ENCODE peak calls at places on chromosomes 3 and 15, in four cellular contexts. A is mesendoderm, K is hepatocyte, L is sigmoid colon. P is an unnamed sample.

GRCh38 chr3:155394240-155394639 is 100.8 kb upstream of the STRIT1 start:
- DNase-seq in A (no peak), K (no peak), L (no peak), P (no peak)

GRCh38 chr15:87816016-87816415 is 440.5 kb downstream of the NTRK3 start:
- DNase-seq in A (no peak), K (no peak), L (no peak), P (no peak)

GRCh38 chr3:54649551-54649950 is 278.3 kb downstream of the LRTM1 start:
- DNase-seq in A (no peak), K (no peak), L (no peak), P (no peak)

GRCh38 chr15:74632601-74633000 is 17.0 kb downstream of the CLK3 start:
- DNase-seq in A (no peak), K (no peak), L (no peak), P (no peak)

GRCh38 chr3:48507256-48508061 is 3.5 kb upstream of the SHISA5 start:
- DNase-seq in A (peak; percentile 98), K (peak; percentile 84), L (no peak), P (no peak)

GRCh38 chr15:25416693-25417092 is 22.1 kb downstream of the UBE3A start:
- DNase-seq in A (peak; percentile 11), K (no peak), L (no peak), P (no peak)

GRCh38 chr3:46168583-46168982 is 39.5 kb downstream of the CCR1 start:
- DNase-seq in A (no peak), K (no peak), L (no peak), P (no peak)

GRCh38 chr3:186588619-186589018 is 18.1 kb downstream of the DNAJB11 start:
- DNase-seq in A (no peak), K (no peak), L (no peak), P (no peak)

GRCh38 chr3:27861047-27862036 is 139.2 kb upstream of the EOMES start:
- DNase-seq in A (peak; percentile 27), K (no peak), L (no peak), P (no peak)

GRCh38 chr15:62835351-62835750 is 207.2 kb upstream of the TPM1 start:
- DNase-seq in A (peak; percentile 60), K (no peak), L (no peak), P (no peak)

GRCh38 chr15:85725019-85725418 is 69.7 kb downstream of the KLHL25 start:
- DNase-seq in A (no peak), K (no peak), L (no peak), P (no peak)
- H3K36me3 ChIP-seq in A (peaks cover 6% of the 10 kb centered on the region), K (peaks cover 9% of the 10 kb centered on the region), L (peaks cover 31% of the 10 kb centered on the region), P (peaks cover 4% of the 10 kb centered on the region)

GRCh38 chr3:129973853-129974252 is 667 bp upstream of the TRH start:
- DNase-seq in A (no peak), K (no peak), L (no peak), P (no peak)

GRCh38 chr3:129978123-129978522 is 3.6 kb downstream of the TRH start:
- DNase-seq in A (no peak), K (no peak), L (no peak), P (no peak)

GRCh38 chr3:129972301-129972700 is 2.2 kb upstream of the TRH start:
- DNase-seq in A (no peak), K (no peak), L (no peak), P (no peak)

GRCh38 chr3:129974451-129975331 is at the start of gene TRH:
- DNase-seq in A (peak; percentile 28), K (no peak), L (no peak), P (no peak)

DNA sequence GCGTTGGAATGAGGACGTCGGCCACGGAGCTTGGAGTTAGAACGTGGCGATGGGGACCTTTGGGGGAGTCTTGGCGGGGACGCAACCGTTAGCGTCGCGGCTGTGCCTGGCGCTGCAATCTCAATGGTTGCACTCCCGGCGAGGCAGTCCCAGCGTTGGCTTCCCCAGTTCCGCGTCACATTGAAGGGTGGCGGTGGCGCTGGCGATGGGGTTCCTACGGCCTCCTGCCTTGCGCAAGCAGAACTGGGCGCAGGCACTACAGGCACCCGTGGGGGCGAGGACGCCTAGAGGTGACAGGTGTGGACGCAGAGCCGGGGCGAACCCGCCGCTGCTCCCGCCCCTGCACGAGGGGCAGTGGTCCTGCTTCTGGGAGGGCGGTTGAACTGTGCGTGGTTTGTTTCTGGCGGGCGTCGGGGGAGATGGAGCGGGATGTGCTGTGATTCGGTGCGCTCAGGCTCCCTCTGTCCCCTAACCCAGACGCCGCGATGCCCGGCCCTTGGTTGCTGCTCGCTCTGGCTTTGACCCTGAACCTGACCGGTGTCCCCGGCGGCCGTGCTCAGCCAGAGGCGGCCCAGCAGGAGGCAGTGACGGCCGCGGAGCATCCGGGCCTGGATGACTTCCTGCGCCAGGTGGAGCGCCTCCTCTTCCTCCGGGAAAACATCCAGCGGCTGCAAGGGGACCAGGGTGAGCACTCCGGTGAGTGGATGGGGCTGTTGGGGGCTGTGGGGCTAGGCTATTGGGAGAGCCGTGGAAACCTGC is 991 bp downstream of the TRH start:
- DNase-seq in A (peak; percentile 46), K (peak; percentile 26), L (no peak), P (no peak)
- H3K4me3 ChIP-seq in A (no peak overlapping the region), K (peak overlapping the region; percentile 5), L (no peak overlapping the region), P (no peak overlapping the region)

DNA sequence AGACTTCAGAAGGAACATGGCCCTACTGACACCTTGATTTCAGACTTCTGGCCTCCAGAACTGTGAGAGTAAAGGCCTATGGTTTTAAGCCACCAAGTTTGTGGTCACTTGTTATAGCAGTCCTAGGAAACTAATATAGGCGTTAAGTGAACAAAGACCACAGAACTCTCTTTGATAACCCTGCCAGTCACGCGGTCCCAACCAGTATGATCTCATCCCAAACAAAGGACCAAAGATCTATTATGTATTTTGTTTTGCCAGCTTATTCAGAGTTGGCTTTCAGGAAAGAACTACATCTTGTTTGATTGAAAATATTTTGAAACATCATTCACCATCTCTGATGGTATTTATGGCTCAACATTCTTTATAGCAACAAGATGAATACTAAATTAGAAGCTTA is 294.4 kb upstream of the SLCO3A1 start:
- DNase-seq in A (no peak), K (no peak), L (no peak), P (no peak)
- H3K36me3 ChIP-seq in A (no peaks in the 10 kb centered on the region), K (no peaks in the 10 kb centered on the region), L (no peaks in the 10 kb centered on the region), P (no peaks in the 10 kb centered on the region)

DNA sequence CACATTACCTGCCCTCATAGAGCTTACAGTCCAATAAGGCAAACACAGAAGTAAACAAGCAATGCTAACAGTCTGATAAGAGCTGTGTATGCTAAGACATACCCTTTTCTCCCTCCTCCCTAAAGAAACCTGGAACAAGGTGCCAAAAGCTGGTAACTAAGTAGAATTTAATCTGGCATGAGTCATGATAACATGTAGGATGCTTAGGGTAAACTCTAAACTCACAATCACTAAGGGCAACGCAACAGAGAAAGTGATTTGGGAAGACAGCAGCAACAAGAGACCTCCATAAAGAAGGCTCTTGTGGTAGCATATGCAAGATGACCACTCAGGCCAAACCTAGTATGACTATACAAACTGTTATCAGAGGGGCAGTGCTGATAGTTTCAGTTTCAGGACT is 55.5 kb downstream of the MYO1E start:
- DNase-seq in A (no peak), K (no peak), L (no peak), P (no peak)
- H3K4me3 ChIP-seq in A (no peak overlapping the region), K (no peak overlapping the region), L (no peak overlapping the region), P (no peak overlapping the region)

GRCh38 chr3:171752329-171752728 is 58.0 kb downstream of the PLD1 start:
- DNase-seq in A (no peak), K (no peak), L (no peak), P (no peak)
- H3K36me3 ChIP-seq in A (no peaks in the 10 kb centered on the region), K (no peaks in the 10 kb centered on the region), L (no peaks in the 10 kb centered on the region), P (no peaks in the 10 kb centered on the region)

DNA sequence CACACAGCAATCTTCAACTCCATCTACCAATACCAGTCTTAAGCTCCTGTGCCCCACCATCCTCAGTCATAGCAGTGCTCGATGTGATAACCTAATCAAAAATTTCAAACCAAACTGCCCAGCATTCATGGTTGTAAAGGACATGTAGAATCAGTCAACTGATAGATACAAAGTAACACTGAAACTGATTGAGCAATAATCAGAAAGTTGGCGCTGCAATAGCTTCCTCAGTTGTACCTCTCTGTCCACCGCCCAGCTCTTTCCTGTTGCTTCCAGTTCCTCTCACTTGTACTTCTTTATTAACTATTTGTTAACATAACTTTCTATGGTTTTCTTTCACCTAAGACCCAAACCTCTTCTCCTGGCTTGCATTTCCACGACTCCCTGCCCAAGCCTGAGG is 745.7 kb downstream of the PDCD6IP start:
- DNase-seq in A (no peak), K (no peak), L (no peak), P (no peak)
- H3K4me3 ChIP-seq in A (no peak overlapping the region), K (no peak overlapping the region), L (no peak overlapping the region), P (no peak overlapping the region)

GRCh38 chr15:84669726-84670125 is 11.7 kb upstream of the NMB start:
- DNase-seq in A (no peak), K (no peak), L (no peak), P (no peak)

GRCh38 chr15:84661001-84661400 is 3.0 kb upstream of the NMB start:
- DNase-seq in A (no peak), K (no peak), L (no peak), P (no peak)

GRCh38 chr15:84671211-84671610 is 13.2 kb upstream of the NMB start:
- DNase-seq in A (no peak), K (no peak), L (no peak), P (peak; percentile 56)

GRCh38 chr15:84668221-84668982 is 10.4 kb upstream of the NMB start:
- DNase-seq in A (no peak), K (no peak), L (no peak), P (no peak)

DNA sequence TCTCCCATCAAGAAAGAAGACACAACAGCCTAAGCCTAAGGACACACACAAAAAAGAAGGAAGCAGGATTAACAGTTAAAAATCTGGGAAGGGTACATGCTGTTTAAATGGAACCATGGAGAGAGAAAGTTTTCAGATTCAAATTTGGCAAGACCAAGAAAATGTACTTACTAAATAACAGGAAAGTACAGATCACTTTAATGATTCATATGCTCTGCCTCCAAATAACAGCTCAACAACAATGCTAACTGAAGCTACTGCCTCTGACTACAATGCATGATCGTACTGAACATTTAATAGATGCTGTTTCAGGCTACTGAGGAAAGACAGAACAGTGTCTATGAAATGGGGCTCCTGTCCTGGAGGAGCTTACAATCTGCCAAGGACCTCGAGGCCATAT is 8.4 kb upstream of the NMB start:
- DNase-seq in A (no peak), K (no peak), L (no peak), P (no peak)
- H3K36me3 ChIP-seq in A (peaks cover 4% of the 10 kb centered on the region), K (no peaks in the 10 kb centered on the region), L (peaks cover 11% of the 10 kb centered on the region), P (peaks cover 2% of the 10 kb centered on the region)

DNA sequence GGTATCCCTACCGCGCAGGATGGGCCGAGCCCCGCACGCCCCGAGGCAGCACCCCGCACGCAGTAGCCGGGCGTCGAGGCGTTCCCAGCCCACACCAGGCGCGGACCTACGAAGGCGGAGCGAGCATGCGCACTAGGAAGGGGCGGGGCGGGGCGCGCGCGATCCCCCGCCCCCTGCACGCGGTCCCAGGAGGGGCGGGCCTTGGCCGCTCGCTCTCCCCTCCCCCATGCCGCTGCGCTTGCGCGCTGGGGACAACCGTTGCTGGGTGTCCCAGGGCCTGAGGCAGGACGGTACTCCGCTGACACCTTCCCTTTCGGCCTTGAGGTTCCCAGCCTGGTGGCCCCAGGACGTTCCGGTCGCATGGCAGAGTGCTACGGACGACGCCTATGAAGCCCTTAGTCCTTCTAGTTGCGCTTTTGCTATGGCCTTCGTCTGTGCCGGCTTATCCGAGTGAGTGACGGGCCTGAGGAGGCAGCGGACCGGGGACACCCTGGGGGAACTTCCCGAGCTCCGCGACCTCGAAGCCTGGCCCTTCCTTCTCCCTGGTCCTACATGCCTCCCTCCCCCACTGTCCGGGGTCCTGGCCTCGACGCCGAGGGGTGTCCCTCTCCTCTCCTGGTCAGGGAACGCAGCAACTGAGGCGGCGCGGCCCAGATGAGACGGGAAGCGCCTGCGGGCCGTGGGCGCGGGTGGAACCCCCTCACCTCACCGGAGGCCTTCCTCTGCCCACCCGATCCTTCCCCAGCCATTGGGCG is at the start of gene SPESP1:
- DNase-seq in A (no peak), K (no peak), L (peak; percentile 80), P (peak; percentile 10)
- H3K4me3 ChIP-seq in A (no peak within 1 kb of the TSS), K (no peak within 1 kb of the TSS), L (peak within 1 kb of the TSS; percentile 33), P (peak within 1 kb of the TSS; percentile 67)